ENCODE peak calls at places on chromosomes 3 and 15, in ten cellular contexts. N is GM10248, H is bronchial epithelial cell, P is Kasumi-1, X is activated gamma-delta T cell treated with Interleukin-2 at 50 U/mL for 16 hours, G is Daoy, S is GM18507, U is retina, K is nephron progenitor cell, E is GF-D8. C is an unnamed sample.

GRCh38 chr15:84955089-84955848 is 26.4 kb upstream of the PDE8A start:
- DNase-seq in N (peak), H (peak), P (peak), X (peak), G (peak), S (no peak), U (peak), K (peak), E (no peak), C (no peak)

GRCh38 chr3:148175215-148175614 is 522.5 kb upstream of the AGTR1 start:
- DNase-seq in N (no peak), H (peak), P (no peak), X (no peak), G (no peak), S (no peak), U (no peak), K (no peak), E (no peak), C (no peak)

GRCh38 chr3:9553949-9554513 is 409 bp upstream of the LHFPL4 start:
- DNase-seq in N (no peak), H (no peak), P (no peak), X (no peak), G (no peak), S (no peak), U (peak), K (no peak), E (no peak), C (no peak)

GRCh38 chr15:101171954-101172353 is 79.9 kb downstream of the CHSY1 start:
- DNase-seq in N (no peak), H (no peak), P (no peak), X (no peak), G (no peak), S (no peak), U (no peak), K (no peak), E (no peak), C (no peak)

GRCh38 chr3:37586280-37586679 is 275.4 kb upstream of the CTDSPL start:
- DNase-seq in N (no peak), H (no peak), P (no peak), X (no peak), G (no peak), S (no peak), U (no peak), K (no peak), E (no peak), C (no peak)

GRCh38 chr3:183134844-183135243 is 27.7 kb downstream of the LAMP3 start:
- DNase-seq in N (no peak), H (no peak), P (no peak), X (no peak), G (no peak), S (no peak), U (no peak), K (no peak), E (no peak), C (no peak)

GRCh38 chr3:182139627-182140357 is 428.1 kb downstream of the SOX2 start:
- DNase-seq in N (no peak), H (no peak), P (no peak), X (no peak), G (no peak), S (no peak), U (no peak), K (no peak), E (no peak), C (no peak)

GRCh38 chr3:14179795-14180194 is 1.2 kb downstream of the LSM3 start:
- DNase-seq in N (no peak), H (no peak), P (no peak), X (no peak), G (no peak), S (no peak), U (no peak), K (no peak), E (no peak), C (no peak)

GRCh38 chr15:77021803-77022381 is 27.0 kb downstream of the PSTPIP1 start:
- DNase-seq in N (peak), H (no peak), P (peak), X (peak), G (peak), S (no peak), U (no peak), K (no peak), E (no peak), C (no peak)

GRCh38 chr3:190826018-190826417 is 36.5 kb downstream of the GMNC start:
- DNase-seq in N (no peak), H (no peak), P (no peak), X (no peak), G (no peak), S (no peak), U (no peak), K (no peak), E (no peak), C (no peak)

GRCh38 chr3:42090973-42091731 is at the start of gene TRAK1:
- DNase-seq in N (no peak), H (peak), P (no peak), X (no peak), G (peak), S (no peak), U (no peak), K (no peak), E (no peak), C (no peak)